ENCODE peak calls at places on chromosomes 1 and 21, in six cellular contexts. I is DND-41, U is heart left ventricle, D is fibroblast of lung, P is heart right ventricle, S is hepatocyte. E is an unnamed sample.

GRCh38 chr21:33684068-33684467 is 41.8 kb downstream of the ITSN1 start:
- DNase-seq in I (no peak), U (no peak), D (no peak), P (no peak), S (no peak), E (no peak)

GRCh38 chr1:29676496-29676895 is 440.2 kb downstream of the PTPRU start:
- DNase-seq in I (no peak), U (no peak), D (no peak), P (no peak), S (no peak), E (no peak)

GRCh38 chr1:65788762-65789161 is 3.9 kb upstream of the PDE4B start:
- DNase-seq in I (no peak), U (no peak), D (no peak), P (no peak), S (no peak), E (no peak)

GRCh38 chr1:98496246-98496995 is 165.1 kb upstream of the SNX7 start:
- DNase-seq in I (no peak), U (no peak), D (peak; percentile 34), P (no peak), S (no peak), E (no peak)

GRCh38 chr1:104906141-104906540 is 1156.4 kb downstream of the AMY1C start:
- DNase-seq in I (no peak), U (no peak), D (no peak), P (no peak), S (no peak), E (no peak)

GRCh38 chr21:44845418-44846200 is 27.7 kb upstream of the SUMO3 start:
- DNase-seq in I (no peak), U (peak; percentile 89), D (peak; percentile 53), P (peak; percentile 81), S (peak; percentile 81), E (peak; percentile 67)

GRCh38 chr1:170699696-170700095 is 35.8 kb downstream of the PRRX1 start:
- DNase-seq in I (no peak), U (no peak), D (no peak), P (no peak), S (no peak), E (no peak)

GRCh38 chr1:226974544-226975258 is 34.6 kb downstream of the COQ8A start:
- DNase-seq in I (no peak), U (peak; percentile 76), D (no peak), P (peak; percentile 71), S (peak; percentile 65), E (no peak)

GRCh38 chr1:110348771-110349170 is 9.6 kb downstream of the RBM15 start:
- DNase-seq in I (no peak), U (no peak), D (peak; percentile 13), P (no peak), S (no peak), E (no peak)

GRCh38 chr1:179231923-179232322 is 2.4 kb upstream of the ABL2 start:
- DNase-seq in I (no peak), U (no peak), D (peak; percentile 71), P (no peak), S (no peak), E (no peak)

GRCh38 chr1:230788561-230789275 is 41.5 kb downstream of the CAPN9 start:
- DNase-seq in I (no peak), U (no peak), D (no peak), P (no peak), S (no peak), E (no peak)

GRCh38 chr1:115641762-115642167 is at the start of gene VANGL1:
- DNase-seq in I (peak; percentile 75), U (peak; percentile 88), D (peak; percentile 71), P (peak; percentile 81), S (peak; percentile 88), E (peak; percentile 57)

GRCh38 chr1:34925730-34926129 is 3.7 kb downstream of the DLGAP3 start:
- DNase-seq in I (no peak), U (no peak), D (no peak), P (no peak), S (no peak), E (no peak)

GRCh38 chr21:15272591-15272990 is 207.8 kb upstream of the NRIP1 start:
- DNase-seq in I (no peak), U (no peak), D (peak; percentile 80), P (no peak), S (no peak), E (no peak)

GRCh38 chr1:236524142-236524891 is 535 bp downstream of the LGALS8 start:
- DNase-seq in I (peak; percentile 66), U (peak; percentile 73), D (peak; percentile 80), P (no peak), S (peak; percentile 86), E (peak; percentile 53)

GRCh38 chr1:1063945-1064831 is 9.9 kb downstream of the RNF223 start:
- DNase-seq in I (peak; percentile 62), U (peak; percentile 83), D (peak; percentile 87), P (peak; percentile 70), S (peak; percentile 93), E (peak; percentile 62)

GRCh38 chr1:200415693-200416593 is 6.1 kb upstream of the ZNF281 start:
- DNase-seq in I (no peak), U (no peak), D (peak; percentile 96), P (no peak), S (peak; percentile 72), E (peak; percentile 73)

GRCh38 chr1:207028884-207029283 is 3.7 kb downstream of the C1orf116 start:
- DNase-seq in I (no peak), U (no peak), D (no peak), P (no peak), S (no peak), E (no peak)

GRCh38 chr1:207031632-207032258 is 811 bp downstream of the C1orf116 start:
- DNase-seq in I (no peak), U (no peak), D (no peak), P (no peak), S (no peak), E (no peak)

GRCh38 chr1:207031016-207031415 is 1.5 kb downstream of the C1orf116 start:
- DNase-seq in I (no peak), U (no peak), D (no peak), P (no peak), S (no peak), E (no peak)

GRCh38 chr1:207030522-207031009 is 2.0 kb downstream of the C1orf116 start:
- DNase-seq in I (no peak), U (no peak), D (no peak), P (no peak), S (no peak), E (no peak)

DNA sequence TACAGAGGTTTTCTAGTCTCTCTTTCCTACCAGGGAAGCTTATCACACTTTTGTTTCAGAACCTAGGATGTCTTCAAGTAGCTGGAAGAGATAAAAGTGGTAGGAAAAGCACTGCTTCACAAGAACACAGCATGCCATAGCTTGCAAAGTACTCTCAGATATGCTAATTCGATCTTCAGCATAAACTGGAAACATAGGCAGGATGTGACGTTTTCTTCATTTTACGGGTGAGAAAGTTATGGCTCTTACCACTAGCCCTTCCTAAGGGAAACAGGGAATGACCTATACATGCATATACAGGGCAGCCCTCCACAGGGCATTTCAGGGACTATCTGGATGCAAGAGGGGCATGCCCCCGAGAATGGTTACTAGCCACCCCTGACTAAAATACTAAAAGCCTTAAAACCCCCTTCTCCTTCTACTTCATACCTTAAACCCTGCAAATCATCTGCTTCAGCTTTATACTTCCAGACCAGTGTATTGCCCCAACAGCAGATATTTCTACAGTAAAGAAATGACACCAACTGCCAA is 2.5 kb downstream of the C1orf116 start:
- DNase-seq in I (no peak), U (no peak), D (no peak), P (no peak), S (no peak), E (no peak)
- H3K4me1 ChIP-seq in I (no peaks in the 10 kb centered on the region), U (peaks cover 27% of the 10 kb centered on the region), D (peaks cover 7% of the 10 kb centered on the region), P (no peaks in the 10 kb centered on the region), S (peaks cover 50% of the 10 kb centered on the region), E (peaks cover 10% of the 10 kb centered on the region)

GRCh38 chr1:150159550-150159949 is 9.8 kb downstream of the PLEKHO1 start:
- DNase-seq in I (no peak), U (no peak), D (no peak), P (no peak), S (no peak), E (no peak)
- H3K4me3 ChIP-seq in I (no peak overlapping the region), U (no peak overlapping the region), D (no peak overlapping the region), P (no peak overlapping the region), S (no peak overlapping the region), E (no peak overlapping the region)

DNA sequence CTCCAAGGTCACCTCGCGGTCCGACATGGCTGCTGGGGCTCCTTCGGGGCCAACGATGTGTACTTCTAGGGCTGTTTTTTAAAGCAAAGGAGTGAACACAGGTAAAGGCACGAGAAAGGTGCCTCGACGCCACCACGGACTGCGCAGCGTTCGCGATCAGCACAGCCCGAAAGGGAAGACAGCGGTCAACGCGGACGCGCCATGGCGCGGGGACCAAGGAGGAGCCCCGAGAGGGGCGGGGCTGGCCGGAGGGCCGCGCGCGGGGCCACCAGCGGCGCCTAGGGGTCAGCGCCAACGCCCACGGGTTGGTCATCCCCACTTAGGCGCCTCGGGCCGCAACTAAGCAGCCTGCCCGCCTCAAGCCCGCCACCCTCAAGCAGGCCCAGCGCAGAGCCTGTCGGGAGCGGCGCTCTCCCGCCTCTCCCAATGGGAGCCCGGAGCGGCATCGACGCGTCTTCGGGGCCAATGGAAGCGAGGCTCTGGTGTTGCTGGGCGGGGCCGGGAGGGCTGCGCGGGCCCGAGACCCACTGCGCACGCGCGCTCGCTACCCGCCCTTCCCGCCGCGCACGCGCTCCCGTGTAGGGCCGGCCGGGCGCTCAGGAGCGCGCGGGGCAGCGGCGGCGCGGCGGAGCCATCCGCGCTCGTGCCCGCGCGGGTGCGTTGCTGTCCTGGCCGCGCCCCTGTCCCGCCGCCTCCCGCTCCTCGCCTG is at the start of gene DIP2A:
- DNase-seq in I (peak; percentile 96), U (peak; percentile 99), D (peak; percentile 95), P (peak; percentile 96), S (peak; percentile 99), E (peak; percentile 98)
- TF ChIP-seq CTCF in I (no peak), U (no peak), D (no peak), P (no peak), S (no peak), E (no peak)

GRCh38 chr1:66937529-66938234 is 12.9 kb downstream of the MIER1 start:
- DNase-seq in I (no peak), U (no peak), D (no peak), P (no peak), S (no peak), E (no peak)
- H3K4me1 ChIP-seq in I (peaks cover 38% of the 10 kb centered on the region), U (peaks cover 46% of the 10 kb centered on the region), D (peaks cover 4% of the 10 kb centered on the region), P (peaks cover 24% of the 10 kb centered on the region), S (peaks cover 12% of the 10 kb centered on the region), E (peaks cover 84% of the 10 kb centered on the region)

DNA sequence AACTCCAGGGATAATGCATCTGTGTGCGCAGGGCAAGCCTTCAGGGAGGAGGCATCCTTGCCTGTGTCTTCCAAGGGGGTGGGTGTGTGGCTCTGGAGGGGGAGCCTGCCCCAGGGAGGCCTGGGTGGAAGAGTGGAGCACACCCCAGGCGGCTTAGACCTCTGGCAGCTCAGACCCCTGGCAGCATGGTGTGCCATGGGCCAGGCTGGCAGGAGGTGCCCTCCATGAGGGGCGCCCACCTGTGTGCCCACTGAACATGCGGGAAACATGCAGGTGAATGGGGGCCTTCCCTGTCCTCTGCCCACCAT is 1.1 kb upstream of the PANK4 start:
- DNase-seq in I (no peak), U (no peak), D (no peak), P (no peak), S (no peak), E (no peak)
- H3K4me3 ChIP-seq in I (no peak overlapping the region), U (no peak overlapping the region), D (no peak overlapping the region), P (peak overlapping the region; percentile 78), S (no peak overlapping the region), E (no peak overlapping the region)